ENCODE peak calls at places on chromosomes 4 and X, in five cellular contexts. R is cardiac fibroblast, V is tibial nerve, E is SK-N-SH, H is fibroblast of mammary gland. M is an unnamed sample.

GRCh38 chr4:107913283-107913899 is 18.0 kb upstream of the CYP2U1 start:
- DNase-seq in R (peak), V (peak), E (peak), H (peak), M (peak)

GRCh38 chrX:140040397-140040796 is 75.1 kb upstream of the CXorf66 start:
- DNase-seq in R (no peak), V (no peak), E (no peak), H (no peak), M (no peak)

GRCh38 chrX:13719192-13719856 is 15.1 kb downstream of the TRAPPC2 start:
- DNase-seq in R (peak), V (no peak), E (no peak), H (no peak), M (no peak)

GRCh38 chr4:15805583-15806517 is 27.7 kb downstream of the CD38 start:
- DNase-seq in R (peak), V (peak), E (peak), H (peak), M (peak)

GRCh38 chr4:3449574-3450534 is 8.1 kb downstream of the HGFAC start:
- DNase-seq in R (no peak), V (no peak), E (no peak), H (no peak), M (no peak)

GRCh38 chr4:174119051-174119450 is 164.4 kb downstream of the FBXO8 start:
- DNase-seq in R (peak), V (no peak), E (peak), H (peak), M (peak)

GRCh38 chr4:132227349-132228165 is 921.5 kb upstream of the PCDH10 start:
- DNase-seq in R (peak), V (no peak), E (peak), H (peak), M (no peak)

GRCh38 chr4:142721187-142721586 is 124.9 kb downstream of the INPP4B start:
- DNase-seq in R (peak), V (no peak), E (no peak), H (no peak), M (no peak)

GRCh38 chr4:123748806-123749205 is 352.2 kb downstream of the SPRY1 start:
- DNase-seq in R (peak), V (no peak), E (no peak), H (no peak), M (no peak)

GRCh38 chr4:163166041-163166579 is 580 bp downstream of the NAF1 start:
- DNase-seq in R (peak), V (peak), E (peak), H (peak), M (no peak)

GRCh38 chr4:127505203-127505602 is 127.6 kb upstream of the INTU start:
- DNase-seq in R (peak), V (peak), E (peak), H (peak), M (peak)

GRCh38 chr4:165502919-165503907 is 124.4 kb downstream of the CPE start:
- DNase-seq in R (peak), V (peak), E (no peak), H (peak), M (no peak)

GRCh38 chr4:108738307-108738706 is 24.5 kb downstream of the ETNPPL start:
- DNase-seq in R (peak), V (no peak), E (no peak), H (peak), M (no peak)

GRCh38 chr4:76955187-76955586 is 5.6 kb downstream of the SEPTIN11 start:
- DNase-seq in R (peak), V (no peak), E (no peak), H (peak), M (no peak)

GRCh38 chr4:54238389-54238788 is 9.3 kb downstream of the PDGFRA start:
- DNase-seq in R (no peak), V (no peak), E (no peak), H (no peak), M (no peak)

GRCh38 chr4:150033937-150034336 is 44.3 kb upstream of the DCLK2 start:
- DNase-seq in R (peak), V (no peak), E (no peak), H (peak), M (peak)

GRCh38 chr4:166896254-166896653 is 338.0 kb downstream of the SPOCK3 start:
- DNase-seq in R (no peak), V (no peak), E (no peak), H (no peak), M (no peak)

GRCh38 chr4:73419106-73420038 is 15.3 kb downstream of the ALB start:
- DNase-seq in R (no peak), V (no peak), E (no peak), H (no peak), M (no peak)

GRCh38 chr4:86831262-86832090 is 17.7 kb downstream of the SLC10A6 start:
- DNase-seq in R (peak), V (no peak), E (no peak), H (peak), M (peak)

GRCh38 chrX:129629837-129630236 is 24.9 kb downstream of the APLN start:
- DNase-seq in R (no peak), V (no peak), E (no peak), H (no peak), M (no peak)

GRCh38 chr4:133588306-133588705 is 439.2 kb downstream of the PCDH10 start:
- DNase-seq in R (no peak), V (no peak), E (no peak), H (no peak), M (peak)

GRCh38 chr4:19329631-19330030 is 922.1 kb upstream of the SLIT2 start:
- DNase-seq in R (peak), V (no peak), E (no peak), H (peak), M (no peak)

GRCh38 chrX:78922754-78923153 is 22.4 kb upstream of the P2RY10 start:
- DNase-seq in R (no peak), V (no peak), E (no peak), H (peak), M (no peak)

GRCh38 chr4:98712607-98713006 is 54.2 kb upstream of the TSPAN5 start:
- DNase-seq in R (no peak), V (no peak), E (no peak), H (no peak), M (no peak)

GRCh38 chr4:46818604-46819003 is 90.4 kb downstream of the COX7B2 start:
- DNase-seq in R (no peak), V (no peak), E (no peak), H (no peak), M (no peak)

GRCh38 chr4:52931238-52931637 is 69.1 kb downstream of the RASL11B start:
- DNase-seq in R (no peak), V (no peak), E (no peak), H (no peak), M (no peak)

GRCh38 chr4:10032625-10033024 is 11.3 kb upstream of the SLC2A9 start:
- DNase-seq in R (peak), V (no peak), E (no peak), H (peak), M (peak)

GRCh38 chr4:1628892-1629703 is 55.0 kb downstream of the FAM53A start:
- DNase-seq in R (peak), V (peak), E (peak), H (peak), M (no peak)

GRCh38 chr4:124946696-124947095 is 234.2 kb upstream of the ANKRD50 start:
- DNase-seq in R (peak), V (no peak), E (no peak), H (no peak), M (no peak)

GRCh38 chrX:34426334-34426733 is 230.8 kb downstream of the TMEM47 start:
- DNase-seq in R (peak), V (no peak), E (no peak), H (no peak), M (no peak)

GRCh38 chr4:151641167-151641566 is 119.6 kb downstream of the GATB start:
- DNase-seq in R (peak), V (no peak), E (no peak), H (peak), M (no peak)

GRCh38 chr4:140014284-140014683 is 139.7 kb downstream of the MAML3 start:
- DNase-seq in R (peak), V (no peak), E (no peak), H (peak), M (no peak)

GRCh38 chr4:84159767-84160166 is 339.3 kb downstream of the NKX6-1 start:
- DNase-seq in R (no peak), V (no peak), E (no peak), H (peak), M (no peak)

GRCh38 chr4:48058620-48059530 is 42.3 kb downstream of the NIPAL1 start:
- DNase-seq in R (no peak), V (no peak), E (no peak), H (no peak), M (no peak)

GRCh38 chr4:3670521-3671519 is 95.4 kb upstream of the ADRA2C start:
- DNase-seq in R (no peak), V (no peak), E (no peak), H (no peak), M (no peak)

GRCh38 chr4:83267835-83268475 is 16.6 kb downstream of the COQ2 start:
- DNase-seq in R (no peak), V (no peak), E (no peak), H (no peak), M (no peak)

GRCh38 chr4:144557404-144557803 is 88.6 kb upstream of the HHIP start:
- DNase-seq in R (peak), V (no peak), E (no peak), H (peak), M (no peak)
- TF ChIP-seq CTCF in R (peak), V (no peak), E (peak), H (no peak), M (peak)

DNA sequence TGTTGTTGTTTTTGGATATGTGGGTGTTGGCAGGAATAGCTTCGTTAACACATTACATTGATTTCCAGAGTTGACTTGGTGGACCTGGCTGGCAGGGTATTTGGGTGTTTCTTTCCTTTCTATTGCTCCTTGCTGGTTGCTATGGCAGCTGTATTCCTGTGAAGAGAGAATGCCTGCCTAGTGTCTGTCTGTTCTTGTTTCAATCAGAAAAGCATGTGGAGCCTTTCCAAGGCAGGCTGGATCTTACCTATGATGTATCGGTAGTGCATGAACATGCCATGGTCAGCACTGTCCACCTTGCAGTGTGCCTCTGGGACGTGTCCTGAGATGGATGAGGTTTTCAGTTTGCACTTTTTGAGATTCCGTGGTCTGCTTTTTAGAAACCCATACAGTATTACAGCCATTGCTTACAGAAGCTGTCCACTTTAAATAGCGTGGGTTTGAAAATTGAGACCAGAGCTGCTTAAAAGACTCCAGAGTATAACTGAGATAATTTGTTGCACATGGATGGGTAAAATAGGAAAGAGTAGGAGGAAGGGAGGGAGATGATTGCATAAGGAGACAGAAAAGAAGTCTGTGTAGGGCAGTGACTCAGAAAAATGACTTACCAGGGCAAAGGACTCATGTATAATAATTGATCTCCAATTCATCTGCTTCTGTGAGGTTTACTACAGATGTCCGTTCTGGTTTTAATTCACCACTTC is 20.0 kb upstream of the AADAT start:
- DNase-seq in R (peak), V (no peak), E (no peak), H (peak), M (no peak)
- H3K4me3 ChIP-seq in R (no peak), V (no peak), E (peak), H (peak), M (no peak)

DNA sequence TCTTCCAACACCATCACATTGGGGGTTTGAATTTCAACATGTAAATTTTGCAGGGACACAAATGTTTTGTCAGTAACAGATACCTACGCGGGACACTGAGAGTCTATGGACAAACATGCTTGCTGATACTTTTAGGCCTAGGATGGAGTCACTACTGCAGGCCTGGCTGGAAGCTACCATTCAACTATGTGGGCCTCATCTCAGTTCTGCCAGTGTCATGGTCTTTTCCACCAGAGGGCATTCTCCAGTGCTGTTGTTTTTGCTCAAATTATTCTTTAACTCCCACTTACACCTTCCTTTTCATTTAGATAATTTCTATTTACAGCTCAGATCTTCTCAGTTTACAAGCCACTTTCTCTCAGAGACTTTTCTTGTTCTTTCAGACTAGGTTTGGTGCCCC is 7.0 kb upstream of the ANK2 start:
- DNase-seq in R (no peak), V (no peak), E (no peak), H (no peak), M (no peak)
- TF ChIP-seq CTCF in R (no peak), V (no peak), E (no peak), H (no peak), M (no peak)

GRCh38 chrX:102517331-102517730 is 792 bp upstream of the TMSB15A start:
- DNase-seq in R (peak), V (no peak), E (peak), H (peak), M (no peak)
- H3K4me3 ChIP-seq in R (no peak), V (no peak), E (no peak), H (no peak), M (no peak)

DNA sequence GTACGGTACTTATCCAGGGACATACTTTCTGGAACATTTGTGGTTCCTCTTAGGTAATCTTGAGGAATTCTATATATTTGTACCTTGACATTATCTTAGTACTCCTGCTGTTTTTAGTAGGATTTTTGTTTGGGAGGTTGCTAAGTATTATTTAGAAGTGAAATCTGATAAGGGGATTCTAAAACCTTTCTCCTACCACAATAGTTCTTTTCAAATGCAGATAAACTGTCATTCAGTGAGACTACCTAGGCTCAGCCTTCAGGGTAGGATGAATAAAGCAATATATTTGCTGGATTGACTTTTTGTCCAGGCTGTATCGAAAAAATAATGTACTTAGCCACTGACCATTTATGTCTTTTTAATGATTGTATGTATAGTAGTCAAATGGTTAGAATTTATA is 25.4 kb downstream of the DIAPH2 start:
- DNase-seq in R (no peak), V (no peak), E (no peak), H (no peak), M (no peak)
- TF ChIP-seq CTCF in R (no peak), V (no peak), E (no peak), H (no peak), M (no peak)

GRCh38 chr4:88419874-88420273 is 37.0 kb upstream of the HERC5 start:
- DNase-seq in R (no peak), V (no peak), E (no peak), H (no peak), M (no peak)
- H3K4me3 ChIP-seq in R (no peak), V (no peak), E (no peak), H (no peak), M (no peak)

GRCh38 chr4:8276358-8277240 is 7.0 kb downstream of the HTRA3 start:
- DNase-seq in R (peak), V (no peak), E (no peak), H (peak), M (no peak)

GRCh38 chr4:8275511-8275910 is 6.0 kb downstream of the HTRA3 start:
- DNase-seq in R (no peak), V (no peak), E (no peak), H (no peak), M (no peak)

GRCh38 chr4:8273450-8273849 is 3.9 kb downstream of the HTRA3 start:
- DNase-seq in R (no peak), V (no peak), E (no peak), H (no peak), M (no peak)

GRCh38 chr4:8274066-8274652 is 4.6 kb downstream of the HTRA3 start:
- DNase-seq in R (no peak), V (no peak), E (no peak), H (no peak), M (no peak)

GRCh38 chr4:8274772-8275241 is 5.3 kb downstream of the HTRA3 start:
- DNase-seq in R (peak), V (peak), E (peak), H (peak), M (peak)
- TF ChIP-seq CTCF in R (peak), V (no peak), E (peak), H (peak), M (peak)

DNA sequence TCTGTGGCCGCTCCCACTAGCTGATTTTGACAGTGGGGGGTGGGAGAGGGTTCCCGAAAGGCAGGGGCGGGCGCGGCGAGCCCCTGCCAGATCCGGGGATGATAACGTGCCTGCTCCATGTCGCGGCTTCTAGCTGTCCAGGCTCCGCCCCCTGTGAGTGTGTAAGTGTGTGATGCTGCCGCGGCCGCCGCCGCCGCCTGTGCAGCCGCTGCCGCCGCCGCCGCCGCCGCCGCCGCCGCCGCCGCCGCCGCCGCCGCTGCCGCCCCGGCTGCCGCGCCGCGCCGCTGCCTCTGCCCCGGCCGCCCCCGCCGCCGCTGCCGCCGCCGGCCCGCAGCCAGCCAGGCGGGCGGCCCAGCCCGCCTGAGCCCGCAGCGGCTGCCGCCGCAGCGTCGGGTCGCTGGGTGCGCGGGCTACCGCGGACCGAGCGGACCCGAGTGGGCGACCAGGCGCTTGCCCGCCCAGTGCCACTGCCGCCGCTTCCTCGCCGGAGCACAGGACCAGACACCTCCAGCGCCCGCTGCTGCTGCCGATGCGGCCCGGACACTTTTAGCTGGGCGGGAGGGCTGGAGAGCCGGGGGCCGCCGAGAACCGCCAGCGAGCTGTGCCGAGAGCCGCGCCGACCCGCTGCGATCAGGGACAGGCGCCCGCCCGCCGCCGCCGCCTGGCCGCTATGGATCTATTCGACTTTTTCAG is at the start of gene AFF2:
- DNase-seq in R (peak), V (peak), E (peak), H (peak), M (no peak)
- H3K4me3 ChIP-seq in R (peak), V (peak), E (no peak), H (no peak), M (peak)

GRCh38 chrX:53279296-53280237 is 1.8 kb downstream of the IQSEC2 start:
- DNase-seq in R (no peak), V (no peak), E (no peak), H (no peak), M (no peak)
- TF ChIP-seq CTCF in R (no peak), V (no peak), E (peak), H (no peak), M (no peak)